ENCODE peak calls at places on chromosomes 6 and 20, in ten cellular contexts. T is AG04449, D is OCI-LY7, B is cardiac fibroblast, Y is fibroblast of lung, V is stomach, I is HCT116, H is PC-3, N is small intestine, E is LNCaP clone FGC. F is an unnamed sample.

GRCh38 chr6:161265975-161266374 is 7.9 kb downstream of the AGPAT4 start:
- DNase-seq in D (no peak), N (no peak), I (no peak), H (peak), T (no peak), B (no peak), V (no peak), Y (no peak), E (no peak), F (no peak)

GRCh38 chr20:45223136-45223535 is 2.0 kb downstream of the SEMG2 start:
- DNase-seq in B (no peak), E (no peak), D (no peak), V (no peak), N (no peak), I (no peak), T (no peak), Y (no peak), H (no peak), F (no peak)

GRCh38 chr6:109360281-109360680 is 22.0 kb downstream of the CD164 start:
- DNase-seq in I (no peak), N (no peak), Y (no peak), D (no peak), T (no peak), H (no peak), B (no peak), V (no peak), E (no peak), F (no peak)

GRCh38 chr6:124073820-124074587 is 270.3 kb downstream of the NKAIN2 start:
- DNase-seq in B (no peak), D (no peak), N (no peak), V (no peak), I (no peak), E (no peak), H (no peak), T (no peak), Y (no peak), F (no peak)

GRCh38 chr20:4216866-4217265 is 201.5 kb upstream of the RNF24 start:
- DNase-seq in V (no peak), E (no peak), T (no peak), Y (no peak), N (no peak), H (no peak), D (no peak), B (no peak), I (no peak), F (no peak)

GRCh38 chr6:81387163-81387562 is 365.3 kb downstream of the TENT5A start:
- DNase-seq in B (no peak), N (no peak), I (no peak), E (no peak), V (no peak), D (no peak), Y (no peak), T (no peak), H (no peak), F (no peak)

GRCh38 chr6:24583463-24584389 is 62.3 kb downstream of the KIAA0319 start:
- DNase-seq in T (peak), H (peak), Y (peak), I (peak), V (peak), N (peak), D (peak), B (peak), E (no peak), F (peak)

GRCh38 chr6:159988983-159989454 is 20.1 kb downstream of the IGF2R start:
- DNase-seq in I (no peak), B (peak), H (no peak), E (no peak), T (no peak), V (no peak), D (no peak), N (no peak), Y (peak), F (peak)

GRCh38 chr6:29924287-29924686 is 18.0 kb upstream of the HLA-A start:
- DNase-seq in N (peak), B (no peak), V (no peak), I (no peak), H (no peak), D (no peak), Y (no peak), T (no peak), E (no peak), F (no peak)

GRCh38 chr6:21180155-21180554 is 413.4 kb upstream of the SOX4 start:
- DNase-seq in H (no peak), D (no peak), I (no peak), E (no peak), T (no peak), Y (no peak), V (no peak), B (no peak), N (no peak), F (no peak)

GRCh38 chr6:168090706-168091105 is 11.7 kb upstream of the FRMD1 start:
- DNase-seq in H (no peak), E (no peak), T (no peak), V (no peak), I (no peak), N (no peak), D (no peak), Y (no peak), B (no peak), F (no peak)

GRCh38 chr6:142947702-142948480 is 2.9 kb upstream of the HIVEP2 start:
- DNase-seq in V (no peak), B (no peak), E (no peak), T (no peak), Y (no peak), D (peak), N (no peak), I (no peak), H (peak), F (no peak)

GRCh38 chr6:14997507-14997906 is 248.4 kb upstream of the JARID2 start:
- DNase-seq in V (no peak), E (no peak), H (no peak), I (no peak), B (no peak), Y (no peak), T (no peak), D (no peak), N (no peak), F (no peak)

GRCh38 chr6:138546733-138547185 is 47.5 kb upstream of the NHSL1 start:
- DNase-seq in B (no peak), I (no peak), H (peak), Y (peak), T (no peak), N (no peak), E (no peak), D (no peak), V (no peak), F (peak)

GRCh38 chr6:34132486-34133185 is 13.3 kb downstream of the GRM4 start:
- DNase-seq in N (peak), T (no peak), V (no peak), D (peak), Y (peak), B (peak), I (no peak), E (no peak), H (peak), F (peak)

GRCh38 chr6:40909811-40910210 is 129.2 kb downstream of the UNC5CL start:
- DNase-seq in N (no peak), I (no peak), D (no peak), H (no peak), V (no peak), T (no peak), B (no peak), Y (no peak), E (no peak), F (no peak)

GRCh38 chr6:151806757-151807512 is 547 bp upstream of the ESR1 start:
- DNase-seq in Y (peak), H (no peak), B (peak), E (no peak), T (no peak), I (no peak), D (no peak), N (no peak), V (no peak), F (peak)

GRCh38 chr20:9051508-9051907 is 17.4 kb upstream of the PLCB4 start:
- DNase-seq in E (no peak), D (no peak), I (peak), Y (peak), N (no peak), B (peak), H (peak), T (peak), V (no peak), F (no peak)

GRCh38 chr20:24840121-24840713 is 108.9 kb upstream of the CST7 start:
- DNase-seq in H (no peak), T (peak), D (no peak), V (no peak), I (no peak), E (no peak), N (no peak), B (no peak), Y (no peak), F (no peak)

GRCh38 chr20:52011093-52011492 is 180.5 kb downstream of the ZFP64 start:
- DNase-seq in Y (no peak), I (no peak), V (no peak), B (no peak), D (no peak), T (no peak), E (no peak), H (no peak), N (no peak), F (no peak)

GRCh38 chr6:135667694-135668455 is 170.3 kb upstream of the AHI1 start:
- DNase-seq in N (no peak), B (peak), I (no peak), Y (peak), V (no peak), T (no peak), D (no peak), H (peak), E (no peak), F (no peak)

DNA sequence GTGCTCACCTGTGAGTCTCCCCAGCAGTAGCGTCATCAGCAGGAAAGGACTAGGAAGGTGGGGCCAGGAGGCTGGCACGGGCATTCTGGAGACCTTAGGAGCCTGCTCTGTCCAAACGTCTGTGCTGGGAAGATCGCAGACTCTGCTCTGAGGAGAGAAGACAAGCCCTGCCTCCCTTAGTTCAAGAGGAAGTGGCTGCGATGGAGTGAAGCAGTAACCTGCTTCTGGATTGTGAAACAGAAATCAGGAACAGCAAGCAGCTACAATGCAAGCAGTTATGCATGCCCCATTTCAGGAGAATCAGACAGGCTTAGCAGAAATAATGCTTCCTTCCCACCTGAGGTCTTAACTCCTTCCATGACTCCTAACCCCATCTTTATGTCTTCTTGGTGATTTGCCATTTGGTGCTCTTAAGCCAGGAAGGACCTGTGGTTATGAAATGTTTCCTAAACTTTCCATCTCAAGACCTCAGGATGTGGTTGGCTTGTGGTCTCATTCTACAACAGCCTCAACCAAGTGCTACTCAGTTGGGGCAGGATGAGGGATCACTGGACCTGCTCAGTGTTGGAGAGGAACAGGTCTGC is at the start of gene SIRPB1:
- DNase-seq in T (no peak), B (no peak), Y (peak), N (peak), I (no peak), E (no peak), D (no peak), V (no peak), H (peak), F (peak)
- H3K4me3 ChIP-seq in T (no peak), B (no peak), Y (no peak), N (no peak), I (no peak), E (no peak), D (no peak), V (no peak), H (no peak), F (peak)

GRCh38 chr6:106512958-106513480 is 116.3 kb downstream of the RTN4IP1 start:
- DNase-seq in B (no peak), E (no peak), N (peak), T (no peak), H (no peak), I (no peak), Y (no peak), V (no peak), D (peak), F (peak)
- H3K4me3 ChIP-seq in B (peak), E (peak), N (peak), T (peak), H (peak), I (no peak), Y (peak), V (peak), D (peak), F (peak)

GRCh38 chr6:1496836-1497592 is 107.6 kb downstream of the FOXF2 start:
- DNase-seq in E (no peak), I (no peak), H (no peak), T (no peak), B (no peak), Y (no peak), V (no peak), N (no peak), D (no peak), F (no peak)

GRCh38 chr6:1497593-1498105 is 108.3 kb downstream of the FOXF2 start:
- DNase-seq in V (no peak), N (no peak), T (no peak), H (no peak), E (no peak), I (no peak), Y (no peak), B (no peak), D (no peak), F (no peak)

GRCh38 chr6:1500874-1501273 is 108.8 kb upstream of the FOXC1 start:
- DNase-seq in B (no peak), V (no peak), H (no peak), N (peak), T (no peak), Y (no peak), E (no peak), D (no peak), I (no peak), F (no peak)

GRCh38 chr6:1499798-1500197 is 109.9 kb upstream of the FOXC1 start:
- DNase-seq in D (no peak), H (no peak), B (peak), V (no peak), E (no peak), I (no peak), T (no peak), Y (no peak), N (no peak), F (no peak)

GRCh38 chr6:1498491-1499113 is 109.2 kb downstream of the FOXF2 start:
- DNase-seq in E (no peak), N (no peak), V (no peak), H (no peak), Y (no peak), I (no peak), D (no peak), T (no peak), B (no peak), F (no peak)
- H3K4me3 ChIP-seq in E (no peak), N (no peak), V (no peak), H (no peak), Y (no peak), I (no peak), D (no peak), T (no peak), B (no peak), F (no peak)

GRCh38 chr6:10417681-10418104 is 2.8 kb upstream of the TFAP2A start:
- DNase-seq in Y (no peak), B (no peak), D (no peak), T (no peak), I (no peak), H (no peak), N (no peak), E (no peak), V (no peak), F (no peak)
- H3K4me3 ChIP-seq in Y (no peak), B (no peak), D (no peak), T (no peak), I (no peak), H (no peak), N (no peak), E (no peak), V (no peak), F (no peak)